ENCODE peak calls at places on chromosomes 1 and 21, in six cellular contexts. E is nephron progenitor cell; Q is HS-5; H is stimulated activated CD4-positive, alpha-beta T cell treated with anti-CD3 and anti-CD28 coated beads, Interleukin-12 subunit alpha, Interleukin-12 subunit beta, amount 100 ng/mL, for 4 hours; Z is LHCN-M2; T is stimulated activated effector memory CD8-positive, alpha-beta T cell treated with anti-CD3 and anti-CD28 coated beads, Interleukin-12 subunit alpha, Interleukin-12 subunit beta, amount 100 ng/mL, for 72 hours. M is an unnamed sample.

GRCh38 chr1:79877086-79877485 is 870.6 kb upstream of the ADGRL4 start:
- DNase-seq in E (no peak), Q (no peak), Z (no peak), T (no peak), H (no peak), M (no peak)

GRCh38 chr1:49351744-49352143 is 575.1 kb upstream of the BEND5 start:
- DNase-seq in E (no peak), Q (no peak), T (no peak), Z (no peak), H (no peak), M (no peak)

GRCh38 chr21:9735421-9735961 is 785.9 kb upstream of the TPTE start:
- DNase-seq in Z (no peak), H (no peak), Q (no peak), T (no peak), E (no peak), M (no peak)

GRCh38 chr21:34157456-34158025 is 84.2 kb downstream of the MRPS6 start:
- DNase-seq in H (no peak), Z (no peak), E (no peak), Q (no peak), T (no peak), M (no peak)

GRCh38 chr1:160641323-160642280 is 5.2 kb downstream of the SLAMF1 start:
- DNase-seq in H (no peak), T (no peak), Q (no peak), E (no peak), Z (no peak), M (no peak)

GRCh38 chr1:101137144-101138126 is 99.4 kb upstream of the S1PR1 start:
- DNase-seq in T (no peak), Q (peak), H (no peak), Z (peak), E (no peak), M (no peak)

GRCh38 chr1:87180682-87181081 is 148.0 kb upstream of the LMO4 start:
- DNase-seq in Q (no peak), Z (peak), H (no peak), E (no peak), T (no peak), M (no peak)

GRCh38 chr1:175599212-175599681 is 144.1 kb downstream of the TNR start:
- DNase-seq in Z (no peak), H (no peak), E (peak), T (no peak), Q (no peak), M (no peak)

GRCh38 chr1:204584699-204585372 is 68.6 kb downstream of the MDM4 start:
- DNase-seq in E (no peak), T (no peak), Z (no peak), H (no peak), Q (no peak), M (no peak)

M was measured in GM12891.